ENCODE peak calls at places on chromosomes 1 and 21, in five cellular contexts. F, Z, I, G and X are unnamed samples.

GRCh38 chr1:240285541-240285940 is 193.9 kb downstream of the FMN2 start:
- DNase-seq in F (no peak), Z (no peak), I (no peak), G (no peak), X (no peak)

GRCh38 chr1:68141079-68141800 is 90.8 kb upstream of the DIRAS3 start:
- DNase-seq in F (no peak), Z (no peak), I (no peak), G (no peak), X (no peak)

GRCh38 chr1:237851209-237851845 is 39.4 kb downstream of the ZP4 start:
- DNase-seq in F (peak), Z (peak), I (no peak), G (no peak), X (peak)

GRCh38 chr21:37821791-37822450 is 94.3 kb downstream of the KCNJ6 start:
- DNase-seq in F (no peak), Z (no peak), I (no peak), G (no peak), X (no peak)

GRCh38 chr1:168683871-168684270 is 45.1 kb downstream of the DPT start:
- DNase-seq in F (no peak), Z (no peak), I (no peak), G (no peak), X (no peak)

GRCh38 chr1:84936116-84936810 is 43.3 kb upstream of the LPAR3 start:
- DNase-seq in F (peak), Z (peak), I (peak), G (peak), X (peak)

GRCh38 chr1:216531308-216532239 is 108.3 kb upstream of the USH2A start:
- DNase-seq in F (no peak), Z (no peak), I (no peak), G (no peak), X (no peak)

GRCh38 chr1:31010081-31010989 is 55.2 kb downstream of the PUM1 start:
- DNase-seq in F (no peak), Z (no peak), I (no peak), G (no peak), X (no peak)

GRCh38 chr21:45576838-45577737 is 34.8 kb upstream of the SLC19A1 start:
- DNase-seq in F (no peak), Z (no peak), I (no peak), G (no peak), X (no peak)

GRCh38 chr1:215287362-215287761 is 204.8 kb downstream of the KCNK2 start:
- DNase-seq in F (no peak), Z (no peak), I (no peak), G (no peak), X (no peak)

GRCh38 chr1:20185834-20186782 is at the start of the genes PLA2G2C and UBXN10:
- DNase-seq in F (no peak), Z (peak), I (peak), G (no peak), X (peak)
- TF ChIP-seq POLR2AphosphoS5 in F (no peak), Z (no peak), I (no peak), G (no peak), X (peak)

GRCh38 chr1:76110662-76111061 is 36.1 kb downstream of the ST6GALNAC3 start:
- DNase-seq in F (no peak), Z (no peak), I (no peak), G (no peak), X (no peak)
- H3K27ac ChIP-seq in F (no peak), Z (no peak), I (no peak), G (no peak), X (no peak)

DNA sequence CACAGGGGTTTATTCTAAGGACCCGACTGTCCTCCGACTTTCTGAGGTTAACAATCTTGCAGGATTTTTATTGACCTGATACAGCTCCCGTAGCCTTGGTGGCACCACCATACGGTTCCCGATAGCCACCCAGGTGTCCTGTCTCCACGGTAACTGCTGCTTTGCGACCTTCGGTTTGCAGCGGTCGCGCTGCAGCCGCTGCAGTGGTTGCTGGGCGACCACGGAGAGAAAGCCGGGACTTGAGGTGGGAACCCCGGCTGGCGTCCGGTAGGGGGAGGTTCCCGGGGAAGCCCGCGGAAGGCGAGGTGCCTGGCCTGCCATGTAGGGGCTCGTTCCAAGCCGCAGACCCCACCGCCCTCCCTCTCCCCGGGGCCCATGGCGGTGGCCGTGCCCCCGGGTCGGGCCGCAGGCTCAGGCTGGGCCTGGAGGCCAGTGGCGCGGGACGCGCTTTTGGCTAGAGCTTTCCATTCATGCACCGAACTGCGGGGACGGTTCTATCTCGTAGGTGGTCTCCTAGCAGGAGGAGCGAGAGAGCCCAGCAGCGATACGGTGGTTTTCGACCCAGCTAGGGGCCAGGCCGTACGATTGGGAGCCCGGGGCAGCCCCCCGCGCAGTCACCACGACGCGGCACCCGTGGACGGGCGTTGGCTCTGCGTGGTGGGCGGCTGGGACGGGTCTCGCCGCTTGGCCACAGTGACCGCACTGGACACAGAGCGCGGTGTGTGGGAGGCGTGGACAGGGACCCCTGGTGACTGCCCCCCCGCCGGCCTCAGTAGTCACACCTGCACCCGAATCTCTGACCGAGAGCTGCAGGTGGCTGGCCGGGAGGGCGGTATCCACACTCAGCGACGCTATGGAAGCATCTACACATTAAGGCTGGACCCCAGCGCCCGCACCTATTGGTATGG is at the start of gene KLHDC9:
- DNase-seq in F (peak), Z (peak), I (peak), G (peak), X (peak)
- TF ChIP-seq CTCF in F (no peak), Z (peak), I (no peak), G (peak), X (no peak)

DNA sequence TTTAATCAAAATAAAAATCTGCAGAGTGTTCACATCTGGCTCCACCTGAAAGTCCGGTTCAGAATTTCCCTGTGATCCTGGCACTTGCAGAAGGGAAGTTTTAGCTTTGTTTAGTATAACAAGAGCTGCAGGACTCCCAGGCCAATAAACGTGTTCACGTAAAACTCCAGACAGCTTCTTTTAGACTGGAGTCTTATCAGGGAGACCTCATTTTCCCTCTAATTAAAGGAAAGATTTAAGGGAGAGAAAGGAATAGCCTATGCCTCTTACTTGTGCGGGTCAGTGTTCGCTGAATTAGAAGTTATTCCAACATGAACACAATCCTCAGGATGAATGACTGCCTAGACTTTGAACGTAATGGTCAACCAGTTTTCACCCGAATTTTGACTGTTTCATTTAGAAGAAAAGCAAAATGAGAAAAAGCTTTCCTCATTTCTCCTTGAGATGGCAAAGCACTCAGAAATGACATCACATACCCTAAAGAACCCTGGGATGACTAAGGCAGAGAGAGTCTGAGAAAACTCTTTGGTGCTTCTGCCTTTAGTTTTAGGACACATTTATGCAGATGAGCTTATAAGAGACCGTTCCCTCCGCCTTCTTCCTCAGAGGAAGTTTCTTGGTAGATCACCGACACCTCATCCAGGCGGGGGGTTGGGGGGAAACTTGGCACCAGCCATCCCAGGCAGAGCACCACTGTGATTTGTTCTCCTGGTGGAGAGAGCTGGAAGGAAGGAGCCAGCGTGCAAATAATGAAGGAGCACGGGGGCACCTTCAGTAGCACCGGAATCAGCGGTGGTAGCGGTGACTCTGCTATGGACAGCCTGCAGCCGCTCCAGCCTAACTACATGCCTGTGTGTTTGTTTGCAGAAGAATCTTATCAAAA is 202.1 kb upstream of the SGIP1 start:
- DNase-seq in F (peak), Z (no peak), I (peak), G (peak), X (peak)
- TF ChIP-seq POLR2AphosphoS5 in F (peak), Z (no peak), I (peak), G (peak), X (peak)

GRCh38 chr1:25658791-25659431 is 42.3 kb downstream of the MAN1C1 start:
- DNase-seq in F (no peak), Z (no peak), I (no peak), G (no peak), X (peak)

GRCh38 chr1:25657786-25658760 is 41.5 kb downstream of the MAN1C1 start:
- DNase-seq in F (no peak), Z (no peak), I (no peak), G (no peak), X (no peak)

GRCh38 chr1:25653558-25653957 is 37.0 kb downstream of the MAN1C1 start:
- DNase-seq in F (no peak), Z (no peak), I (no peak), G (no peak), X (no peak)

GRCh38 chr1:25654109-25654660 is 37.6 kb downstream of the MAN1C1 start:
- DNase-seq in F (no peak), Z (no peak), I (no peak), G (no peak), X (no peak)

DNA sequence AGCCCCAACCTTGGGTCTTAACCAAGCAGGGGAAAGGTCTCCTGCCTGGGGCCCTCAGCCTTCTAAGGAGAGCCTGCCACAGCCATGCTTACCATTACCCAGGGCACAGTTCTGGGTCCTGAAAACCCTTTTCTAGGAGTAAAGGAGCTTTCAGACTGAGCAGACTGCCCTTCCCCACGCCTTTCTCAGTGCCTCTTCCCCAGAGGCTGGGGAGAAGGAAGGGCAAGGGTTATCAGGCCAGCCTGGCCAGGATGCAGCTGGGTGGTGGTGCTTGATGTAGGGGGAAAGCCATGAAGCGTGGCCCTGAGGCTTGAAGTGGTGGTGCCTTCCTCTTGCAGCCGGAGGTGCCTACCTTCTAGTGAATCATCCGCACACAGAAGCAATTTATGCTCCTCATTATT is 40.5 kb downstream of the MAN1C1 start:
- DNase-seq in F (no peak), Z (no peak), I (no peak), G (peak), X (no peak)
- H3K27ac ChIP-seq in F (no peak), Z (no peak), I (no peak), G (no peak), X (no peak)

DNA sequence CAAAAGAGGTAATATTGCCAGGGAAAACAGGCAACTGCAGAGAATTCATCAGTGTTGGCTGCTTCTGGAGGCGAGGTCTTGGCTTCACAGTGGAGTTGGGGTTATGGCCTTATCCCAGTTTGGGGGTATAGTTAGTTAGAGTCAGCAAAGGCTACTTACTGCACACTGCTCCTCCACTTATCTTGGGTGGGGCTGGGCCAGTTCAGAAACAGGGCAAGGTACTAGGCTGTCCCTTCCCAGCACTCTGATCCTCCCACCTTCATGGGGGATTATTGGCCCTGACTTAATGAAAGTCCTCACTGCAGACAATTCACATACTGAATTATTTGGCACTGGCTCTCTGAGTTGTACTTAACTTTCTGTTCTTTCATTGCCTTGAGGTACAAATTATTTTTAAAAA is 189.6 kb downstream of the NRIP1 start:
- DNase-seq in F (no peak), Z (no peak), I (no peak), G (no peak), X (no peak)
- TF ChIP-seq CTCF in F (no peak), Z (no peak), I (no peak), G (no peak), X (no peak)

GRCh38 chr1:243849089-243850012 is 692 bp downstream of the AKT3 start:
- DNase-seq in F (no peak), Z (no peak), I (peak), G (peak), X (peak)
- TF ChIP-seq POLR2AphosphoS5 in F (no peak), Z (no peak), I (no peak), G (no peak), X (peak)

GRCh38 chr1:229225331-229225782 is 45.6 kb upstream of the RAB4A start:
- DNase-seq in F (no peak), Z (peak), I (peak), G (no peak), X (peak)
- H3K27ac ChIP-seq in F (no peak), Z (peak), I (peak), G (no peak), X (peak)